ENCODE peak calls at places on chromosomes 3 and 15, in four cellular contexts. N, X, V and G are unnamed samples.

GRCh38 chr3:100400424-100400781 is 486 bp downstream of the TOMM70 start:
- DNase-seq in X (no peak), N (no peak), V (no peak), G (peak)

GRCh38 chr3:18410205-18410604 is 14.9 kb downstream of the SATB1 start:
- DNase-seq in V (no peak), N (no peak), X (no peak), G (no peak)

GRCh38 chr15:68608206-68608843 is 29.5 kb downstream of the CORO2B start:
- DNase-seq in N (no peak), X (no peak), V (peak), G (peak)

GRCh38 chr3:141243295-141243707 is 11.7 kb downstream of the PXYLP1 start:
- DNase-seq in V (no peak), N (no peak), X (no peak), G (no peak)

GRCh38 chr3:30221622-30222021 is 384.8 kb upstream of the TGFBR2 start:
- DNase-seq in X (no peak), N (no peak), V (no peak), G (no peak)

GRCh38 chr3:27905625-27906024 is 183.5 kb upstream of the EOMES start:
- DNase-seq in X (no peak), V (no peak), N (no peak), G (no peak)

GRCh38 chr3:33722186-33722585 is 4.1 kb upstream of the CLASP2 start:
- DNase-seq in N (no peak), V (no peak), X (no peak), G (no peak)

GRCh38 chr15:64163662-64164362 is 990 bp upstream of the PPIB start:
- DNase-seq in N (no peak), X (no peak), V (no peak), G (no peak)

GRCh38 chr3:141278196-141279073 is 46.8 kb downstream of the PXYLP1 start:
- DNase-seq in N (no peak), X (no peak), V (no peak), G (no peak)

GRCh38 chr15:94258246-94258645 is 26.9 kb downstream of the MCTP2 start:
- DNase-seq in X (no peak), N (no peak), V (no peak), G (no peak)

GRCh38 chr3:24440764-24441464 is 53.7 kb downstream of the THRB start:
- DNase-seq in X (no peak), N (no peak), V (no peak), G (no peak)

GRCh38 chr3:172279191-172279640 is 169.0 kb downstream of the GHSR start:
- DNase-seq in X (no peak), N (no peak), V (no peak), G (no peak)

GRCh38 chr3:151219056-151219455 is 16.0 kb upstream of the GPR171 start:
- DNase-seq in N (peak), V (no peak), X (no peak), G (no peak)

GRCh38 chr3:30320392-30320791 is 286.0 kb upstream of the TGFBR2 start:
- DNase-seq in N (no peak), V (no peak), X (no peak), G (no peak)

GRCh38 chr15:32893412-32893811 is 175.6 kb downstream of the GREM1 start:
- DNase-seq in V (no peak), X (no peak), N (no peak), G (no peak)

GRCh38 chr15:75723171-75723846 is 10.7 kb upstream of the CSPG4 start:
- DNase-seq in X (no peak), V (no peak), N (no peak), G (no peak)

GRCh38 chr3:141070727-141071357 is 19.7 kb downstream of the SPSB4 start:
- DNase-seq in N (no peak), X (peak), V (no peak), G (no peak)

GRCh38 chr3:45509038-45509767 is 85.3 kb upstream of the LIMD1 start:
- DNase-seq in N (peak), V (no peak), X (no peak), G (no peak)

GRCh38 chr3:62521464-62522105 is 148.2 kb upstream of the FEZF2 start:
- DNase-seq in X (no peak), N (no peak), V (no peak), G (no peak)

GRCh38 chr3:161295325-161295724 is 74.2 kb downstream of the NMD3 start:
- DNase-seq in N (no peak), X (no peak), V (no peak), G (no peak)

GRCh38 chr3:108462899-108463298 is 47.5 kb downstream of the MYH15 start:
- DNase-seq in V (no peak), X (no peak), N (no peak), G (no peak)

GRCh38 chr15:100094127-100094510 is 247.7 kb downstream of the ADAMTS17 start:
- DNase-seq in N (no peak), V (no peak), X (no peak), G (peak)

GRCh38 chr3:114299421-114299820 is 5.6 kb downstream of the TIGIT start:
- DNase-seq in V (no peak), N (peak), X (no peak), G (no peak)

GRCh38 chr3:114274929-114275328 is 18.9 kb upstream of the TIGIT start:
- DNase-seq in V (no peak), N (no peak), X (no peak), G (no peak)

GRCh38 chr3:50972029-50972428 is 297.3 kb downstream of the DOCK3 start:
- DNase-seq in V (no peak), X (no peak), N (no peak), G (no peak)

GRCh38 chr3:50971487-50971924 is 296.8 kb downstream of the DOCK3 start:
- DNase-seq in X (no peak), V (no peak), N (peak), G (no peak)
- H3K4me3 ChIP-seq in X (no peak), V (no peak), N (no peak), G (no peak)

DNA sequence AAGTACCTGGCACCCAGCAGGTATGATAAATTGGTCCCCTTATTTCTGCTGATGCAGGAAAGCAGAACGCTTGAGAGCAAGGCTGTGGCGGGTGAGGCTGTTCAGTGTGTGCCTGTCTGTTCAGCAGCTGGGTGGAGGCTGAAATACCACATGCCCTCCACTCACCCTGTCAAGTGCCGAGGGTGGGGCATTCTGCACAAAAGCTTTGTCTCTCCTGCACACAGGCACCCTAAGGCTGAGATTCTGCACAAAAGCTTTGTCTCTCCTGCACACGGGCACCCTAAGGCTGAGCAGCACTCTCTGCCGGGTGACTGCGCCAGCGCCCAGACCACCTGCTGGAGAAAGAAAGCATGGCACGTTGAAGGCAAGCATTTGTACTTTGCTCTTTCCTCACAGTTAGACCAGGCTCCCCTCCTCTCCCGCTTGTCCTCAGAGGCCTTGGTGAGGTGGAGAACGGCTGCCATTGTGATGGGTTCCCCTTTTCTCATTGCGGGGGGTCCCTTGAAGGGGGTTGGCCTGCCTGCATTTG is 97.5 kb downstream of the BDH1 start:
- DNase-seq in N (no peak), V (no peak), X (no peak), G (peak)
- TF ChIP-seq CTCF in N (no peak), V (no peak), X (peak), G (no peak)

GRCh38 chr3:158097141-158097540 is 9.1 kb downstream of the SHOX2 start:
- DNase-seq in N (no peak), V (no peak), X (no peak), G (no peak)

GRCh38 chr3:158100681-158101080 is 5.5 kb downstream of the SHOX2 start:
- DNase-seq in X (no peak), N (no peak), V (no peak), G (no peak)

GRCh38 chr3:158098834-158099424 is 7.3 kb downstream of the SHOX2 start:
- DNase-seq in V (no peak), N (no peak), X (no peak), G (no peak)

GRCh38 chr3:158095302-158095997 is 10.8 kb downstream of the SHOX2 start:
- DNase-seq in N (no peak), X (no peak), V (no peak), G (no peak)

GRCh38 chr3:158097571-158098553 is 8.4 kb downstream of the SHOX2 start:
- DNase-seq in X (no peak), N (no peak), V (no peak), G (peak)
- TF ChIP-seq POLR2A in X (no peak), N (no peak), V (no peak), G (no peak)

GRCh38 chr3:124883766-124884473 is 3.2 kb downstream of the ITGB5 start:
- DNase-seq in V (no peak), X (no peak), N (no peak), G (no peak)

GRCh38 chr3:124887996-124888298 is 782 bp upstream of the ITGB5 start:
- DNase-seq in V (no peak), N (no peak), X (no peak), G (no peak)

GRCh38 chr3:124887177-124887995 is at the start of gene ITGB5:
- DNase-seq in V (peak), X (peak), N (peak), G (peak)

GRCh38 chr3:124886168-124887051 is 755 bp downstream of the ITGB5 start:
- DNase-seq in X (no peak), N (no peak), V (no peak), G (peak)

GRCh38 chr3:124885466-124886167 is 1.5 kb downstream of the ITGB5 start:
- DNase-seq in X (no peak), V (no peak), N (no peak), G (no peak)
- H3K4me3 ChIP-seq in X (peak), V (peak), N (peak), G (peak)

DNA sequence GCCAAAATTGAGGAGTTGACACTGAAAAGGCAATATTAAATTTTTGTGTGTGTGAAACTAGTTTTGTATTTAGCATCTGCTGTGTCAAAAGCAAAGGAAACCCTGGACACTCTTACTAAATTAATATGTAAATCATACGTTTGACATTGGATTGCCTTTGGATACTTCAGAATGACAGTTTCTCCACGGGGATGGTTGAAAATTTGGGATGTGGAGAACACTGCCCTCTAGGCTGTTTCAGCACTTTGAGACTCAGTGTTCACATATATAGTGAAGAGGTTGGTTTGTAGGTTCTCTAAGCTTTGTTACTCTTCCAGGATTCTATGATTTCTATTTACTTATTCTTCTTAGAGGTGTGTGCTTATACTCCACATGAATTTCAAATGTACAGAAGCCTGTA is 3.0 kb downstream of the ROBO2 start:
- DNase-seq in X (no peak), N (no peak), V (no peak), G (no peak)
- TF ChIP-seq CTCF in X (no peak), N (no peak), V (no peak), G (no peak)

DNA sequence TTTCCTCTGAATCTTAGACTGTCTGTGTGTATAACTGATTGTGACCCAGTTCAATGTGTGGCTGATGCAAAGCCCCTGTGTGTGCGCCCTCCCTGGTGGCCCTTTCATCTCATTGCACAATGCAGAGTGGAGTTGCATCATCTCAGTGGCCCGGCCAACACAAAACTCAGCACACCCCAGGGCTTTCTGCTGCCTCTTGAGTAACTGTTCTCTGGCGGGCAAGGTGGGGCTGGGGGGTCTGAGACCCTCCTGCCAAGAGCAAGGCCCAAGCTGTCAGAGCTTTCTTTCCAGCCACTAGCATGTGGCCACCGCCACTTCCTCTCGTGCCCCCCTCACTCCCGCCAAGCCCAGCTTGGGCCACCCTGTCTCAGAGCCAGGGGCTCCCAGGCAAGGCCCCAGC is 80.7 kb upstream of the ALDH1L1 start:
- DNase-seq in N (no peak), V (peak), X (no peak), G (peak)
- TF ChIP-seq POLR2A in N (no peak), V (no peak), X (no peak), G (no peak)